ENCODE peak calls at places on chromosomes 16 and 17, in five cellular contexts. Q is RWPE2, C is adrenal gland, A is fibroblast of the aortic adventitia, D is lung. L is an unnamed sample.

GRCh38 chr16:709651-710499 is 4.3 kb upstream of the FBXL16 start:
- DNase-seq in Q (no peak), D (no peak), C (peak), A (peak), L (no peak)

GRCh38 chr17:55530064-55530463 is 18.8 kb upstream of the SMIM36 start:
- DNase-seq in A (no peak), D (no peak), Q (no peak), C (no peak), L (no peak)

GRCh38 chr17:17947966-17948365 is 24.2 kb downstream of the TOM1L2 start:
- DNase-seq in A (no peak), D (no peak), C (no peak), Q (no peak), L (no peak)

GRCh38 chr17:61583242-61583641 is 7.8 kb downstream of the NACA2 start:
- DNase-seq in A (peak), C (no peak), Q (no peak), D (no peak), L (peak)

GRCh38 chr16:86198201-86199118 is 299.5 kb downstream of the IRF8 start:
- DNase-seq in D (no peak), C (no peak), A (no peak), Q (no peak), L (no peak)

GRCh38 chr16:50227120-50227519 is 39.2 kb upstream of the ADCY7 start:
- DNase-seq in A (no peak), D (no peak), Q (no peak), C (no peak), L (no peak)

GRCh38 chr16:2511128-2511785 is 2.5 kb upstream of the ATP6V0C start:
- DNase-seq in C (peak), D (peak), Q (no peak), A (peak), L (no peak)

GRCh38 chr17:17419621-17420020 is 57.2 kb upstream of the MED9 start:
- DNase-seq in D (no peak), A (no peak), Q (peak), C (no peak), L (no peak)

GRCh38 chr16:85157813-85158701 is 45.8 kb upstream of the CIBAR2 start:
- DNase-seq in D (no peak), A (no peak), C (no peak), Q (no peak), L (no peak)

GRCh38 chr17:47719411-47720152 is 13.5 kb upstream of the TBX21 start:
- DNase-seq in Q (no peak), D (no peak), A (peak), C (no peak), L (peak)

GRCh38 chr16:51698647-51699046 is 547.6 kb upstream of the SALL1 start:
- DNase-seq in Q (no peak), A (no peak), C (no peak), D (no peak), L (no peak)

GRCh38 chr16:82657786-82658185 is 31.0 kb downstream of the CDH13 start:
- DNase-seq in Q (no peak), D (no peak), C (no peak), A (peak), L (no peak)

GRCh38 chr16:72443809-72444208 is 271.9 kb upstream of the PMFBP1 start:
- DNase-seq in Q (no peak), C (no peak), D (no peak), A (no peak), L (no peak)
- TF ChIP-seq CTCF in Q (no peak), C (no peak), D (no peak), A (no peak), L (no peak)

DNA sequence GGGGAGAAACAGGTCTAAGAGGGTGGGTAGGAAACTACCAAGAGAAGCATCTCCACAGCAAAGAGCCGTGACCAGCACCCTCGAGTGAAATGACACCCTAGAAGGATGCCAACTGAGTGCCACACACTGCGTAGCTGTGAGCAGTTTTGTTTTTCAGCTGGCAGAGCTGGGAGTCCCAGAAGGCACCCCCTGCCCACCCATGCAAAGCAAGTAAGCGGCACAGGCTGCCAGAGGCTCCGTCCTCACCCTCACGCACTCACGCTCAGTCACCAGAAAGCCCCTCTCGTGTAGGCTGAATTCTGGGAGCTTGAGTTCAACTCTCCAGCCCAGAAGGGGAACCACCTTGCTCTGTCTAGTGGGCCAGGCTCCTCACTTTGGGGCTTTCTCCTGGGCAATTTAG is 146.0 kb downstream of the GAS7 start:
- DNase-seq in A (no peak), D (no peak), C (no peak), Q (no peak), L (no peak)
- H3K4me3 ChIP-seq in A (no peak), D (no peak), C (no peak), Q (no peak), L (no peak)

DNA sequence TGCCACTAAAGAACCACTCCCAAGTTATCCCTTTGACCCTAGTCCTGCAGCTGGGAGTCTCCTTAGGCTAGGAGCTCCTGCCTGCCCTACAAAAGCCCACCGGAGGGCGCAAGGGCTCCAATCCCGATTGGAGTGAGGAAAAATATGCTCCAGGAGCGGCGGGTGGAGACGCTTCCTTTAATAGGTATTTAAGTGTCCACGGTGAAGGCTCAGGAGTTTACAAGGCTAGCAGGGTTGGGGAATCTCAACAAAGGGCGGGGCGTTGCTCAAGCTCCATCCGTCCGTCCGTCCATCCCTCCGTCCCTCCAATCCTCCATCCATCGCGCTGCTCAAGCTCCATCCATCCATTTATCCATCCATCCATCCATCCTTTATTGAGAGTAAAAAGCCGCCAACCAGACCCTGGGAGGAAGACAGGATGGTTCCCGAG is 556 bp upstream of the SPNS1 start:
- DNase-seq in D (peak), Q (peak), A (peak), C (peak), L (peak)
- TF ChIP-seq CTCF in D (peak), Q (peak), A (peak), C (peak), L (peak)

DNA sequence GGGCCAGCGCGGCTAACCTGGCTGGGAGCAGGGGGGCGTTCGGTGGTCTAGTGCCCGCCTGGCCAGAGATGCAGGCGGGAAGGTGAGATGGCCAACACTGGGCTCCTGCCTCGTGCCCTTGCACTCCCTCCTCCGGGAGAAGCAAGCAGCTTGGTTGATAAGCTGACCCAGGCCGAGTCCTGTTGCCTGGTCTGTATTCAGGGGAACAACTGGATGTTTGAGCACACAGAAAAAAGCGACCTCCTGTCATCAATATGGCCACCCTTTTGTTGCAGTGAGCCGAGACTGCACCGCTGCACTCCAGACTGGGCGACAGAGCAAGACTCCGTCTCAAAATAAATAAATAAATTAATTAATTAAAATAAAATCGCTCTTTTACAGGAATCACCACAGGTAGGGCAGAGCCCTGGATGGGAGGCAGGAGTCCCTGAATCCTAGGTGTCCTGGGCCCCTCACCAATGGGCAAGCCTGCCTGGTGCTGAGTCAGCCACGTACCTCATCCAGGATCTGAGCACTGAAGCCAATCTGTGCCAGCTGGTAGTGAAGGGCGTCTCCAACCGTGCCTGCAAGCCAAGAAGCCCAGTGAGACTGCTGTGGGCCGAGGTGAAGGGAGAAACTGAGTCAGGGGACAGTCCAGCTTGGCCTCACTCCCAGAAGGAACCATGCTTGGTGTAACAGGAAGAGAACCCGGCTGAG is 31.8 kb downstream of the HASPIN start:
- DNase-seq in A (no peak), Q (no peak), C (no peak), D (no peak), L (no peak)
- H3K4me3 ChIP-seq in A (no peak), Q (peak), C (no peak), D (peak), L (no peak)

GRCh38 chr17:2703181-2703580 is 8.4 kb downstream of the CLUH start:
- DNase-seq in C (peak), A (no peak), D (no peak), Q (peak), L (no peak)

GRCh38 chr17:2701161-2701995 is 10.2 kb downstream of the CLUH start:
- DNase-seq in Q (peak), C (peak), D (no peak), A (no peak), L (no peak)

GRCh38 chr17:2700491-2701141 is 10.9 kb downstream of the CLUH start:
- DNase-seq in D (no peak), A (no peak), Q (peak), C (peak), L (no peak)

GRCh38 chr17:2703606-2704005 is 8.0 kb downstream of the CLUH start:
- DNase-seq in A (no peak), C (no peak), D (no peak), Q (no peak), L (no peak)

GRCh38 chr17:2701996-2702741 is 9.4 kb downstream of the CLUH start:
- DNase-seq in Q (no peak), C (no peak), A (no peak), D (no peak), L (no peak)
- TF ChIP-seq CTCF in Q (no peak), C (no peak), A (no peak), D (no peak), L (no peak)

L was measured in astrocyte of the cerebellum.